ENCODE peak calls at places on chromosome 3, in seven cellular contexts. One of them, this sample, is unnamed.

GRCh38 chr3:98744283-98744682 is 18.9 kb upstream of the ST3GAL6 start:
- DNase-seq in SK-N-SH: no peak
- DNase-seq in K562: no peak
- DNase-seq in HCT116: no peak
- DNase-seq in GM12878: no peak
- DNase-seq in HepG2: no peak
- DNase-seq in H1: no peak
- DNase-seq in this sample: no peak

GRCh38 chr3:101362408-101362807 is 42.0 kb upstream of the IMPG2 start:
- DNase-seq in SK-N-SH: no peak
- DNase-seq in K562: no peak
- DNase-seq in H1: no peak
- DNase-seq in HCT116: no peak
- DNase-seq in HepG2: no peak
- DNase-seq in GM12878: no peak
- DNase-seq in this sample: no peak

GRCh38 chr3:124131158-124132115 is 139.5 kb upstream of the ROPN1 start:
- DNase-seq in GM12878: no peak
- DNase-seq in H1: no peak
- DNase-seq in SK-N-SH: no peak
- DNase-seq in HCT116: no peak
- DNase-seq in HepG2: no peak
- DNase-seq in K562: no peak
- DNase-seq in this sample: no peak

GRCh38 chr3:191373327-191373726 is 43.0 kb upstream of the UTS2B start:
- DNase-seq in SK-N-SH: no peak
- DNase-seq in H1: no peak
- DNase-seq in K562: no peak
- DNase-seq in HepG2: no peak
- DNase-seq in HCT116: no peak
- DNase-seq in GM12878: no peak
- DNase-seq in this sample: no peak

GRCh38 chr3:127389415-127389814 is 101.6 kb upstream of the PRR20G start:
- DNase-seq in GM12878: no peak
- DNase-seq in H1: no peak
- DNase-seq in K562: no peak
- DNase-seq in HCT116: no peak
- DNase-seq in SK-N-SH: no peak
- DNase-seq in HepG2: no peak
- DNase-seq in this sample: no peak

GRCh38 chr3:197000211-197000610 is 29.4 kb downstream of the MELTF start:
- DNase-seq in HepG2: no peak
- DNase-seq in HCT116: no peak
- DNase-seq in H1: no peak
- DNase-seq in GM12878: no peak
- DNase-seq in K562: no peak
- DNase-seq in SK-N-SH: no peak
- DNase-seq in this sample: no peak

GRCh38 chr3:10532939-10533730 is 27.7 kb upstream of the ATP2B2 start:
- DNase-seq in HCT116: no peak
- DNase-seq in K562: no peak
- DNase-seq in H1: peak; percentile 27
- DNase-seq in HepG2: no peak
- DNase-seq in SK-N-SH: no peak
- DNase-seq in GM12878: no peak
- DNase-seq in this sample: no peak

GRCh38 chr3:192916455-192917257 is 1.0 kb downstream of the MB21D2 start:
- DNase-seq in K562: no peak
- DNase-seq in H1: peak; percentile 75
- DNase-seq in HepG2: peak; percentile 24
- DNase-seq in HCT116: no peak
- DNase-seq in SK-N-SH: peak; percentile 68
- DNase-seq in GM12878: no peak
- DNase-seq in this sample: peak; percentile 79

GRCh38 chr3:137121704-137122314 is 164.0 kb downstream of the IL20RB start:
- DNase-seq in K562: peak; percentile 34
- DNase-seq in GM12878: peak; percentile 8
- DNase-seq in SK-N-SH: peak; percentile 33
- DNase-seq in HepG2: peak; percentile 31
- DNase-seq in HCT116: peak; percentile 61
- DNase-seq in H1: no peak
- DNase-seq in this sample: peak; percentile 67

GRCh38 chr3:11600501-11601282 is 43.0 kb downstream of the VGLL4 start:
- DNase-seq in HCT116: peak; percentile 61
- DNase-seq in H1: no peak
- DNase-seq in K562: no peak
- DNase-seq in HepG2: peak; percentile 84
- DNase-seq in GM12878: no peak
- DNase-seq in SK-N-SH: no peak
- DNase-seq in this sample: peak; percentile 90

GRCh38 chr3:44976002-44976815 is at the start of the genes EXOSC7 and ZDHHC3:
- DNase-seq in HCT116: peak; percentile 56
- DNase-seq in HepG2: peak; percentile 68
- DNase-seq in SK-N-SH: peak; percentile 98
- DNase-seq in H1: peak; percentile 80
- DNase-seq in K562: peak; percentile 94
- DNase-seq in GM12878: no peak
- DNase-seq in this sample: peak; percentile 70

GRCh38 chr3:11154953-11155325 is 646 bp downstream of the HRH1 start:
- DNase-seq in HepG2: no peak
- DNase-seq in SK-N-SH: peak; percentile 63
- DNase-seq in GM12878: no peak
- DNase-seq in K562: no peak
- DNase-seq in HCT116: no peak
- DNase-seq in H1: peak; percentile 56
- DNase-seq in this sample: no peak

GRCh38 chr3:123353227-123353851 is 95.6 kb downstream of the ADCY5 start:
- DNase-seq in H1: no peak
- DNase-seq in K562: no peak
- DNase-seq in SK-N-SH: no peak
- DNase-seq in HepG2: no peak
- DNase-seq in HCT116: no peak
- DNase-seq in GM12878: no peak
- DNase-seq in this sample: no peak

GRCh38 chr3:102038477-102039142 is 189.3 kb downstream of the NFKBIZ start:
- DNase-seq in H1: no peak
- DNase-seq in SK-N-SH: no peak
- DNase-seq in K562: no peak
- DNase-seq in GM12878: peak; percentile 94
- DNase-seq in HCT116: no peak
- DNase-seq in HepG2: no peak
- DNase-seq in this sample: no peak

GRCh38 chr3:78569820-78570219 is 1198.0 kb downstream of the ROBO1 start:
- DNase-seq in HepG2: peak; percentile 17
- DNase-seq in SK-N-SH: no peak
- DNase-seq in H1: no peak
- DNase-seq in HCT116: no peak
- DNase-seq in K562: no peak
- DNase-seq in GM12878: no peak
- DNase-seq in this sample: no peak

DNA sequence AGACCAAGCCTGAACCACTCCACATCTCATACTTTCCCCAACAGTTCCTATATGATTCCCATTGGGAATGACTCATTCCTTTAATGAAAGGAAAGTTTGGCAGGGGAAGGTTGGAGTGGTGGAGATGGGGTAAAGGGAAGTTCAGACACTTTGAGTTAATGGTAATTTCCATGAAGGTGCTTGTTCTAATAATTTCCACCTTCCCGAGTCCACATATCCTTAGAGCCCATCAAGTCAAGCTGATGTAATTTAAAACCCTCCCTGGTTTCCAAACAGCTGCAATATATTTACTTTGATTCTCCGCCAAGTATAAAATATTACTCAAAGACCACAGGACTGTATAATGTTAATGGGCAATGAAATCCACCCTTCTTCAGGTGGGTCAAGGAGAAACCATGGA is 95.0 kb upstream of the GALNT15 start:
- DNase-seq in GM12878: no peak
- DNase-seq in HepG2: no peak
- DNase-seq in HCT116: no peak
- DNase-seq in SK-N-SH: no peak
- DNase-seq in H1: no peak
- DNase-seq in K562: no peak
- DNase-seq in this sample: no peak
- H3K9me3 ChIP-seq in GM12878: no peaks in the 10 kb centered on the region
- H3K9me3 ChIP-seq in HepG2: peaks cover 38% of the 10 kb centered on the region
- H3K9me3 ChIP-seq in HCT116: peaks cover 13% of the 10 kb centered on the region
- H3K9me3 ChIP-seq in SK-N-SH: no peaks in the 10 kb centered on the region
- H3K9me3 ChIP-seq in H1: peaks cover 20% of the 10 kb centered on the region
- H3K9me3 ChIP-seq in K562: no peaks in the 10 kb centered on the region
- H3K9me3 ChIP-seq in this sample: peaks cover 43% of the 10 kb centered on the region

GRCh38 chr3:188299713-188300112 is 145.8 kb downstream of the LPP start:
- DNase-seq in K562: no peak
- DNase-seq in HepG2: no peak
- DNase-seq in SK-N-SH: no peak
- DNase-seq in GM12878: no peak
- DNase-seq in H1: no peak
- DNase-seq in HCT116: no peak
- DNase-seq in this sample: no peak

GRCh38 chr3:188296761-188297689 is 143.1 kb downstream of the LPP start:
- DNase-seq in GM12878: no peak
- DNase-seq in HepG2: peak; percentile 93
- DNase-seq in HCT116: no peak
- DNase-seq in SK-N-SH: no peak
- DNase-seq in H1: no peak
- DNase-seq in K562: no peak
- DNase-seq in this sample: no peak

GRCh38 chr3:188299068-188299467 is 145.1 kb downstream of the LPP start:
- DNase-seq in HepG2: no peak
- DNase-seq in HCT116: no peak
- DNase-seq in H1: no peak
- DNase-seq in GM12878: no peak
- DNase-seq in K562: no peak
- DNase-seq in SK-N-SH: no peak
- DNase-seq in this sample: no peak

GRCh38 chr3:188301147-188301546 is 147.2 kb downstream of the LPP start:
- DNase-seq in H1: no peak
- DNase-seq in HCT116: no peak
- DNase-seq in SK-N-SH: no peak
- DNase-seq in K562: no peak
- DNase-seq in GM12878: no peak
- DNase-seq in HepG2: no peak
- DNase-seq in this sample: no peak

DNA sequence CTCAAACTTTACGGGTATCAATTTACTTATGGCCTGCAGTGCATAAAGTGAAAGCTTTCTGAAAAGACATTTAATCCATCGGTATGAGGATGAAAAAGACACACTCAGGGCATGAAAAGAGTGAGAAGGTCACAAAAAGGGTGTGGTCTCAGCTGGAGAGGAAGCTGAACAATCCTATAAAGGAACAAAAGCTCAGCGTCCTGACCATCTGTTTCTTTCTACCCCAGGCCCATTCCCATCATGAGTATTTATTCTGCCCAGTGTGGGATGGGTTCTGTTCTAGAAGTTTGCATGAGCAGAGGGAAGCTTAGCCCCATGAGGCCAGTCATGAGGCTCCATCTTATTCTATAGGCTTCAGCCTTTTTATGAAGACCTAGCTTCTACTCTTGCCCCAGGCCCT is 144.6 kb downstream of the LPP start:
- DNase-seq in GM12878: no peak
- DNase-seq in HepG2: no peak
- DNase-seq in SK-N-SH: no peak
- DNase-seq in K562: no peak
- DNase-seq in HCT116: no peak
- DNase-seq in H1: no peak
- DNase-seq in this sample: no peak
- H3K4me1 ChIP-seq in GM12878: no peaks in the 10 kb centered on the region
- H3K4me1 ChIP-seq in HepG2: peaks cover 92% of the 10 kb centered on the region
- H3K4me1 ChIP-seq in SK-N-SH: no peaks in the 10 kb centered on the region
- H3K4me1 ChIP-seq in K562: no peaks in the 10 kb centered on the region
- H3K4me1 ChIP-seq in HCT116: peaks cover 54% of the 10 kb centered on the region
- H3K4me1 ChIP-seq in H1: peaks cover 22% of the 10 kb centered on the region
- H3K4me1 ChIP-seq in this sample: peaks cover 3% of the 10 kb centered on the region

GRCh38 chr3:59425371-59425770 is 375.5 kb upstream of the CFAP20DC start:
- DNase-seq in HepG2: peak; percentile 3
- DNase-seq in HCT116: no peak
- DNase-seq in K562: no peak
- DNase-seq in GM12878: no peak
- DNase-seq in H1: no peak
- DNase-seq in SK-N-SH: no peak
- DNase-seq in this sample: no peak

GRCh38 chr3:59426851-59427565 is 377.2 kb upstream of the CFAP20DC start:
- DNase-seq in HepG2: no peak
- DNase-seq in SK-N-SH: no peak
- DNase-seq in GM12878: no peak
- DNase-seq in K562: no peak
- DNase-seq in H1: no peak
- DNase-seq in HCT116: no peak
- DNase-seq in this sample: no peak

GRCh38 chr3:59424268-59425010 is 374.6 kb upstream of the CFAP20DC start:
- DNase-seq in K562: no peak
- DNase-seq in SK-N-SH: no peak
- DNase-seq in GM12878: no peak
- DNase-seq in HepG2: no peak
- DNase-seq in HCT116: no peak
- DNase-seq in H1: no peak
- DNase-seq in this sample: no peak

GRCh38 chr3:59423707-59424106 is 373.9 kb upstream of the CFAP20DC start:
- DNase-seq in HepG2: no peak
- DNase-seq in K562: no peak
- DNase-seq in HCT116: no peak
- DNase-seq in GM12878: no peak
- DNase-seq in SK-N-SH: no peak
- DNase-seq in H1: no peak
- DNase-seq in this sample: no peak

DNA sequence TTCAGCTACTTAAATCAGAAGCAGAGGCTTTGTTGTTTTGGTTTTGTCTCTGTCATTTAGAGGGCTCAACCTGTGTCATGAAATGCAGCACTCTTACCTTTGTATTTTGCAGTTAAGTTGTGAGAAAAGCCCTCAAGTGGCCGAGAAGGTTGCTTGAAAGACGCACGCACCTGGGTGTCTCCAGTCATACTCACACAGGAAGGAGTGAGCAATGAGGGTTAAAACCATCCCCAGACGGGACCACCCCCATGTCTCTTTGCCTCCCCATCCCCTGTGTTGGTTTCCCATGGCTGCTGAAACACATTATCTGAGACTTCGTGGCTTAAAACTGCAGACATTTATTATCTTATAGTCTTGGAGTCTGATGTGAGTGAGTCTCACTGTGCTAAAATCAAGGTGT is 376.1 kb upstream of the CFAP20DC start:
- DNase-seq in HCT116: no peak
- DNase-seq in K562: no peak
- DNase-seq in GM12878: no peak
- DNase-seq in HepG2: no peak
- DNase-seq in H1: no peak
- DNase-seq in SK-N-SH: no peak
- DNase-seq in this sample: no peak
- TF ChIP-seq YY1 in HCT116: no peak
- TF ChIP-seq YY1 in K562: no peak
- TF ChIP-seq YY1 in GM12878: no peak
- TF ChIP-seq YY1 in HepG2: no peak
- TF ChIP-seq YY1 in H1: no peak
- TF ChIP-seq YY1 in SK-N-SH: no peak
- TF ChIP-seq YY1 in this sample: no peak

DNA sequence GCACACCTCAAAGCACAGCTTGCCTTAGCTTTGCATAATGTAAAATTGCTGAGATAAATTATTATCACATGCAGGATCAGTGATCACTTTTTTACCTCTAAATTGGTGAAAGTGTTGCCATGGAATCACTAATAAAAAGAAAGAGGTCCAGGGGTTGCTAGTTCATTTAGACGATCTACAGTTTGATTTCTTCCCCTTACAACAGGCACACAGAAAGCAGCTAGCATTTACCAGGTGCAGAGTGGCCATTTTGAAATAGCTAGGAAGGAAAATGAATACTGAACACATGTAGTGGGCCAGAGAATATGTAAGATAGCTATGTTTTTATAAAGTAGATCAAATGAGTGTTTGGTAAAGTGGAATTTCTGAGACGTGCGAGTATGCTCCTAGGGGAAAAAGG is 98.7 kb upstream of the CHL1 start:
- DNase-seq in H1: no peak
- DNase-seq in SK-N-SH: no peak
- DNase-seq in K562: no peak
- DNase-seq in HCT116: no peak
- DNase-seq in GM12878: no peak
- DNase-seq in HepG2: no peak
- DNase-seq in this sample: no peak
- H3K9me3 ChIP-seq in H1: no peaks in the 10 kb centered on the region
- H3K9me3 ChIP-seq in SK-N-SH: peaks cover 3% of the 10 kb centered on the region
- H3K9me3 ChIP-seq in K562: no peaks in the 10 kb centered on the region
- H3K9me3 ChIP-seq in HCT116: peaks cover 16% of the 10 kb centered on the region
- H3K9me3 ChIP-seq in GM12878: no peaks in the 10 kb centered on the region
- H3K9me3 ChIP-seq in HepG2: peaks cover 16% of the 10 kb centered on the region
- H3K9me3 ChIP-seq in this sample: no peaks in the 10 kb centered on the region

This sample was measured in NT2/D1.